ENCODE peak calls at places on chromosome 19, in four cellular contexts. H, D, Q and T are unnamed samples.

GRCh38 chr19:52296400-52296772 is 583 bp upstream of the ZNF480 start:
- DNase-seq in Q (no peak), D (no peak), H (no peak), T (no peak)

GRCh38 chr19:39164289-39164688 is 32.5 kb upstream of the NCCRP1 start:
- DNase-seq in H (no peak), Q (no peak), D (no peak), T (no peak)

GRCh38 chr19:46798713-46799112 is 10.3 kb upstream of the SLC1A5 start:
- DNase-seq in H (no peak), D (no peak), Q (no peak), T (no peak)

GRCh38 chr19:3284759-3285646 is 60.5 kb downstream of the CELF5 start:
- DNase-seq in Q (no peak), D (peak), H (peak), T (peak)

GRCh38 chr19:45471116-45471865 is 3.5 kb downstream of the FOSB start:
- DNase-seq in D (no peak), Q (no peak), H (no peak), T (no peak)

GRCh38 chr19:43439183-43440063 is 24.7 kb downstream of the TEX101 start:
- DNase-seq in H (peak), D (peak), Q (no peak), T (no peak)

GRCh38 chr19:32165176-32165575 is 180.2 kb upstream of the ZNF507 start:
- DNase-seq in H (no peak), D (no peak), Q (no peak), T (no peak)

GRCh38 chr19:46392252-46392801 is 21.0 kb downstream of the CCDC8 start:
- DNase-seq in Q (peak), D (no peak), H (no peak), T (peak)

GRCh38 chr19:8396563-8397203 is 6.5 kb downstream of the RAB11B start:
- DNase-seq in H (peak), Q (no peak), D (peak), T (peak)

GRCh38 chr19:2290441-2291184 is 8.6 kb upstream of the PEAK3 start:
- DNase-seq in D (peak), Q (no peak), H (no peak), T (no peak)

GRCh38 chr19:1567116-1567847 is 843 bp downstream of the MEX3D start:
- DNase-seq in D (no peak), H (no peak), Q (no peak), T (no peak)

GRCh38 chr19:4130635-4131438 is 6.9 kb upstream of the MAP2K2 start:
- DNase-seq in Q (no peak), H (peak), D (peak), T (peak)

GRCh38 chr19:29107831-29108230 is 105.1 kb downstream of the UQCRFS1 start:
- DNase-seq in H (no peak), Q (no peak), D (no peak), T (no peak)

GRCh38 chr19:11578342-11579142 is 1.1 kb upstream of the ACP5 start:
- DNase-seq in H (no peak), D (no peak), Q (peak), T (peak)

GRCh38 chr19:50417138-50417849 is 1.4 kb upstream of the SPIB start:
- DNase-seq in D (no peak), Q (no peak), H (no peak), T (no peak)

GRCh38 chr19:58475714-58476497 is at the start of gene ZNF446:
- DNase-seq in Q (peak), D (peak), H (peak), T (peak)

GRCh38 chr19:41708481-41708880 is at the start of gene CEACAM5:
- DNase-seq in D (no peak), H (no peak), Q (no peak), T (no peak)

GRCh38 chr19:38657633-38658222 is 10.3 kb downstream of the ACTN4 start:
- DNase-seq in D (peak), Q (no peak), H (peak), T (peak)

GRCh38 chr19:34096020-34096915 is 76.0 kb upstream of the LSM14A start:
- DNase-seq in D (peak), Q (no peak), H (peak), T (peak)

GRCh38 chr19:8413593-8413923 is 453 bp downstream of the MARCHF2 start:
- DNase-seq in Q (no peak), D (no peak), H (no peak), T (no peak)

GRCh38 chr19:47280183-47280797 is 5.6 kb downstream of the INAFM1 start:
- DNase-seq in H (no peak), Q (no peak), D (no peak), T (peak)

GRCh38 chr19:42466521-42467436 is 24.0 kb upstream of the CXCL17 start:
- DNase-seq in Q (no peak), H (no peak), D (no peak), T (peak)

GRCh38 chr19:54282706-54283105 is 1.8 kb upstream of the LILRB2 start:
- DNase-seq in H (no peak), D (no peak), Q (no peak), T (no peak)

GRCh38 chr19:32498641-32499200 is 82.3 kb upstream of the PDCD5 start:
- DNase-seq in D (no peak), H (peak), Q (no peak), T (no peak)

GRCh38 chr19:52216401-52216800 is 26.5 kb downstream of the PPP2R1A start:
- DNase-seq in H (no peak), Q (no peak), D (no peak), T (no peak)

GRCh38 chr19:44308011-44308410 is 3.2 kb upstream of the ZNF235 start:
- DNase-seq in H (peak), D (peak), Q (no peak), T (peak)

GRCh38 chr19:29714953-29715694 is at the start of gene C19orf12:
- DNase-seq in D (peak), Q (peak), H (peak), T (peak)

GRCh38 chr19:42254083-42254849 is 662 bp downstream of the ERF start:
- DNase-seq in D (peak), Q (peak), H (peak), T (peak)

GRCh38 chr19:1466461-1467227 is 12.4 kb downstream of the C19orf25 start:
- DNase-seq in Q (no peak), H (no peak), D (no peak), T (no peak)

GRCh38 chr19:42120276-42121010 is 11.8 kb downstream of the POU2F2 start:
- DNase-seq in H (no peak), Q (no peak), D (no peak), T (no peak)

GRCh38 chr19:3192228-3192635 is 6.5 kb downstream of the NCLN start:
- DNase-seq in H (no peak), D (no peak), Q (no peak), T (no peak)

GRCh38 chr19:15439821-15440641 is 9.7 kb downstream of the WIZ start:
- DNase-seq in H (no peak), D (no peak), Q (no peak), T (no peak)
- H3K4me3 ChIP-seq in H (no peak), D (no peak), Q (no peak), T (no peak)

DNA sequence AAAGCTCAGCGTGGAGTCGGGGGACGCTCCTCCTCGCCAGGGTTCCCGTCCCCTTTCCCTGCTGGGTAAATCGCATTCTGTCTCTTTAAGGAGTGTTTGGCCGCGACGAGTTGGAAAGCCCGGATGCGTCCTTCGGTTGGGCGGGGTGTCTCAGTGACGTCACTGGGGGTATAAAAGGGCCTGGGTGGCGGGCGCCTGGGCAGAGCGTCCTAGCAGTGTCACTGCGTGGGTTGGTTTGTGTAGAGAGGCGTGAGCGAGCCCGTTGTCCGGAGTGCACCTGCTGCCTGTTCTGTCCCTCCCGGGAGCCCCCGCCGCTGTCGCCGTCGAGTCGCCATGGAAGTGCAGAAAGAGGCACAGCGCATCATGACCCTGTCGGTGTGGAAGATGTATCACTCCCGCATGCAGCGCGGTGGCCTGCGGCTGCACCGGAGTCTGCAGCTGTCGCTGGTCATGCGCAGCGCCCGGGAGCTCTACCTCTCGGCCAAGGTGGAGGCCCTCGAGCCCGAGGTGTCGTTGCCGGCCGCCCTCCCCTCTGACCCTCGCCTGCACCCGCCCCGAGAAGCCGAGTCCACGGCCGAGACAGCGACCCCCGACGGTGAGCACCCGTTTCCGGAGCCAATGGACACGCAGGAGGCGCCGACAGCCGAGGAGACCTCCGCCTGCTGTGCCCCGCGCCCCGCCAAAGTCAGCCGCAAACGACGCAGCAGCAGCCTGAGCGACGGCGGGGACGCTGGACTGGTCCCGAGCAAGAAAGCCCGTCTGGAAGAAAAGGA is 2.8 kb downstream of the IER2 start:
- DNase-seq in H (peak), Q (peak), D (peak), T (peak)
- TF ChIP-seq CTCF in H (peak), Q (peak), D (peak), T (peak)

GRCh38 chr19:55486971-55487883 is 1.0 kb upstream of the SSC5D start:
- DNase-seq in Q (peak), H (peak), D (peak), T (peak)

GRCh38 chr19:55490478-55491436 is 2.5 kb downstream of the SSC5D start:
- DNase-seq in Q (no peak), D (no peak), H (peak), T (no peak)

GRCh38 chr19:55487884-55488687 is at the start of gene SSC5D:
- DNase-seq in D (no peak), Q (no peak), H (peak), T (peak)

GRCh38 chr19:55489711-55490477 is 1.7 kb downstream of the SSC5D start:
- DNase-seq in D (no peak), Q (no peak), H (no peak), T (no peak)

GRCh38 chr19:55488986-55489710 is 912 bp downstream of the SSC5D start:
- DNase-seq in Q (no peak), D (no peak), H (peak), T (no peak)
- H3K4me3 ChIP-seq in Q (no peak), D (no peak), H (no peak), T (no peak)

DNA sequence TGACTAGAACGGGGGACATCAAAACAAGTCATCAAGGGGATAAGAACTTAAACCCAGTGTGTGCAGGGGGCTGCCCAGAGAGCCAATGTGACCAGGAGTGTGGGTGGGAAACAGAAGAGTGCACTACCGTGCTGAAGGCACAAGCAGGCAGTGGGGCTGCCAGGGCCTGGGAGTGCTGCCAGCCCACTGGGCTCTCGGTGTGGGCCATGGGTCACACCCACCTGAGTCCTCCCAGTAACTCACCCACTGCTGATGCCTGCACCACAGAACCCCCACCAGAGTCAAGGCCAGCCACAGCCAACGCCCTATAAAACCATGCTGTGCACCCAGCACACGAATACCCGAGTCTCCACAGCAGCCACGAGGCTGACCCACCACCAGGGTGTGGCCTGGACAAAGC is 8.5 kb downstream of the MED26 start:
- DNase-seq in H (peak), Q (no peak), D (peak), T (no peak)
- TF ChIP-seq CTCF in H (no peak), Q (no peak), D (no peak), T (no peak)

GRCh38 chr19:48501446-48501960 is 10.1 kb downstream of the LMTK3 start:
- DNase-seq in Q (peak), H (no peak), D (peak), T (no peak)
- H3K4me3 ChIP-seq in Q (no peak), H (no peak), D (peak), T (no peak)

GRCh38 chr19:14686411-14686810 is 3.4 kb upstream of the ZNF333 start:
- DNase-seq in Q (no peak), D (peak), H (no peak), T (peak)
- TF ChIP-seq CTCF in Q (no peak), D (peak), H (peak), T (peak)

GRCh38 chr19:6969490-6969889 is 51.7 kb downstream of the MBD3L2B start:
- DNase-seq in Q (no peak), H (no peak), D (no peak), T (no peak)

GRCh38 chr19:6963259-6963852 is 57.9 kb downstream of the MBD3L2B start:
- DNase-seq in H (no peak), D (no peak), Q (no peak), T (no peak)

GRCh38 chr19:6967962-6968361 is 53.3 kb downstream of the MBD3L2B start:
- DNase-seq in D (no peak), Q (no peak), H (no peak), T (no peak)

GRCh38 chr19:6958786-6959185 is 62.4 kb downstream of the MBD3L2B start:
- DNase-seq in Q (no peak), D (no peak), H (no peak), T (no peak)

DNA sequence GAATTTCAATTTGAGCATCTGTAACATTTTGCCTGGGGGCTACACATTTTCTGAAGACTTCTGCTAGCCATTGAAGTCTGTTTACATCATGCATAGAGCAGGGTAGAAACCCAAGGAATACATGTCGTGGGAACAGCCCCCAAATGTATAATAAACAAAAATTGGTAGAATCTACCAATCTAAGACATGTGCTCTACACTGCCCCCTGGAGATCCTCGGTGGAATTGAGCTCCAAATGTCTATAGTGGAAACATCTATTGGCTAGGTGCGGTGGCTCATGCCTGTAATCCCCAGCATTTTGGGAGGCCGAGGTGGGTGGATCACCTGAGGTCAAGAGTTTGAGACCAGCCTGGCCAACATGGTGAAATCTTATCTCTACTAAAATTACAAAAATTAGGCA is 57.3 kb downstream of the MBD3L2B start:
- DNase-seq in H (no peak), D (no peak), Q (no peak), T (no peak)
- H3K4me3 ChIP-seq in H (no peak), D (no peak), Q (no peak), T (no peak)

GRCh38 chr19:35155441-35155840 is 906 bp downstream of the FXYD5 start:
- DNase-seq in H (no peak), Q (no peak), D (no peak), T (no peak)
- TF ChIP-seq CTCF in H (no peak), Q (no peak), D (no peak), T (no peak)